ENCODE peak calls at places on chromosomes 16 and 17, in four cellular contexts. P, C, A and Q are unnamed samples.

GRCh38 chr17:66135896-66136295 is 56.0 kb downstream of the CEP112 start:
- DNase-seq in P (no peak), A (no peak), C (peak), Q (no peak)

GRCh38 chr17:44775838-44776621 is 17.2 kb downstream of the ADAM11 start:
- DNase-seq in C (no peak), P (no peak), A (no peak), Q (peak)

GRCh38 chr16:62190426-62190825 is 154.2 kb upstream of the CDH8 start:
- DNase-seq in P (peak), A (no peak), C (peak), Q (no peak)

GRCh38 chr16:51440096-51440495 is 289.0 kb upstream of the SALL1 start:
- DNase-seq in P (no peak), A (no peak), C (no peak), Q (no peak)

GRCh38 chr17:45228121-45228941 is 6.6 kb downstream of the FMNL1 start:
- DNase-seq in A (no peak), P (no peak), C (no peak), Q (peak)

GRCh38 chr17:51904379-51904778 is 254.1 kb downstream of the CA10 start:
- DNase-seq in A (no peak), C (no peak), P (no peak), Q (no peak)

GRCh38 chr16:82252582-82252981 is 82.6 kb upstream of the MPHOSPH6 start:
- DNase-seq in P (no peak), C (no peak), A (no peak), Q (no peak)

GRCh38 chr17:77129568-77130301 is 11.0 kb upstream of the SEC14L1 start:
- DNase-seq in P (no peak), A (no peak), C (peak), Q (no peak)

GRCh38 chr17:67479119-67479517 is 102.0 kb downstream of the PITPNC1 start:
- DNase-seq in P (no peak), C (no peak), A (no peak), Q (peak)

GRCh38 chr17:67481808-67482207 is 104.7 kb downstream of the PITPNC1 start:
- DNase-seq in A (no peak), P (no peak), C (peak), Q (no peak)

GRCh38 chr17:67484261-67484660 is 107.2 kb downstream of the PITPNC1 start:
- DNase-seq in P (no peak), A (no peak), C (no peak), Q (no peak)

GRCh38 chr17:67478266-67479118 is 101.4 kb downstream of the PITPNC1 start:
- DNase-seq in P (no peak), C (no peak), A (no peak), Q (peak)

DNA sequence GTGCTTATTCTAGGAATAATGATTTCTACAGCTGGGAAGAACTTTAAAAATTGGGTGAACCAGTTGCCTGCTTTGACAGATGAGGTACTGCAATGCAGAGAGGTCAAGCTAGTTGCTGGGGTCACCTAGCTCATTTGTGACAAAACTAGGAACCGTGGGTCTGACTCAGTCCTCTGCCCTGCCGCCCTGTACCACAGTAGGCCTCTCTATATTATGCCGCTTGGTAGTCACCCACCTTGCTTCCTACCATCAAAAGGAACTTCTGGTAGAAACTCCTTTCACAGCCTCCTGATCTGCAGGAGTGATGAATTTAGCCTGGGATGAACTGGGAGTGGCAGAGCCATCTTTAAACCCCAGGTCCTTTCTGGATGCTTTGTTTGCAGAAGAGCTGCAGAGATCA is 105.7 kb downstream of the PITPNC1 start:
- DNase-seq in P (no peak), C (no peak), A (no peak), Q (no peak)
- H2BK15ac ChIP-seq in P (no peak), C (no peak), A (no peak), Q (no peak)

DNA sequence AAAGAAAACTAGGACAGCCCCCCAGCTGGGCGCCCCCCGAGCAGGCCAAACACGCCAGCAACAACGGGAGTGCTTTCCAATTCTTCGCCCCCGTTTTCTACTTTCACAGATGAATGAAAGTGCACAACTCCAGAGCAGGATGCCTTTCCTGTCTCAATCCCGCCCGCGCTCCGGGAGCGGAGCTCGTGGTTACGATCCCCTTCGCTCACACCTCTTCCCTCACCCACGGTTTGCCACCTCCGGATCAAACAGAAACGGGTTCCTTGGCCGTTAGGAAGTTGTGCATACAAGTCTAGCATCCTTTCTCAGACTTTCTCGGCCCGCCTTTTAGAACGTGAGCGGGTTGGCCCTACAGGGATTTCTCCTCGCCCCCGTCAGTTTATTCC is 658 bp downstream of the SKA2 start:
- DNase-seq in A (no peak), P (peak), C (peak), Q (no peak)
- H3K14ac ChIP-seq in A (peak), P (no peak), C (no peak), Q (peak)

GRCh38 chr16:10738231-10739077 is 5.2 kb upstream of the NUBP1 start:
- DNase-seq in A (no peak), P (no peak), C (peak), Q (peak)
- H2BK12ac ChIP-seq in A (peak), P (no peak), C (peak), Q (no peak)

DNA sequence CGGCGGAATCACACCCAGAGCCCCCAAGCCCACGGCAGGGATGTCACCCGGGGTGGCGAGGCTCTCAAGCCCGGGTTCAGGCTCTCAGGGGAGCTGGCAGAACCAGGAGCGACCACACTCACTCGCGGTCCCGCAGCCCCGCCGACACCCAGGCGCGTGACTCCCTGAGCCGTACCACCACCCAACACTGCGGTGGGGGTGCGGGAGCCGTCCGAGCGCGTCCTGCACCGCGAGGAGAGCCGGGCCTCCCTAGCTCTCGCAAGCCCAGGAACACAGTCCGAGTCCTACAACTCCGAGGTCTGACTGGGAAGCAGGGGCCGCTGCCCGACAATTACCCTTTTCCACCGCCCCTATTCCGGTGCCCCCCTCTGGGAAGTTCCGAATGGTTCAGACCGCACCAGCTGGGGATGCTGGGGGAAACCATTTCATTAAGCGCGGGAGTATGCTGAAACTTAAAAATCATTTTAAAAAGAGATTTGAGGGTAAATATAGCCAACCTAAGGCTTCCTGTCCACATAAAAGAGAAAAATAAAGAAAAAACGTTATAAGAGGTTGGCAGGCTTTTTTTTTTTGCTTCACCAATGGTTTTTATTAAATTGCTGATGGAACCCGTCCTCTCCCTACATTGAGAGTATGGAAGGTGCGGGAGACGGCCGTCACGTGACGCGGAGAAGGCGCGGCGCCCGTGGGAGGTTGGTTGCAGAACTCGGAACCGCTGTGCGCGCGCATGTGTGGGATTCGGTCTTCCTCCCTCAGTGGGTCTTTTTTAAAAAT is at the start of gene FLCN:
- DNase-seq in C (peak), P (peak), A (no peak), Q (peak)
- H2BK15ac ChIP-seq in C (peak), P (peak), A (peak), Q (no peak)

GRCh38 chr16:10145636-10146035 is 36.6 kb downstream of the GRIN2A start:
- DNase-seq in C (no peak), P (no peak), A (no peak), Q (no peak)

GRCh38 chr16:10151718-10152117 is 30.5 kb downstream of the GRIN2A start:
- DNase-seq in C (no peak), P (no peak), A (no peak), Q (no peak)

GRCh38 chr16:10153993-10154788 is 28.0 kb downstream of the GRIN2A start:
- DNase-seq in P (no peak), A (no peak), C (no peak), Q (no peak)

GRCh38 chr16:10156111-10156510 is 26.1 kb downstream of the GRIN2A start:
- DNase-seq in C (no peak), A (no peak), P (no peak), Q (no peak)

GRCh38 chr16:10150906-10151305 is 31.3 kb downstream of the GRIN2A start:
- DNase-seq in A (no peak), C (peak), P (no peak), Q (no peak)
- H3K14ac ChIP-seq in A (no peak), C (no peak), P (no peak), Q (no peak)